ENCODE peak calls at places on chromosomes 16 and 17, in seven cellular contexts. L, M, N, F, V, A and K are unnamed samples.

GRCh38 chr17:17492562-17492961 is 3.6 kb downstream of the RASD1 start:
- DNase-seq in L (no peak), A (no peak), V (peak), F (no peak), N (no peak), M (no peak), K (peak)

GRCh38 chr17:31926100-31926729 is 10.6 kb upstream of the SUZ12 start:
- DNase-seq in L (no peak), V (no peak), M (no peak), N (no peak), F (no peak), A (no peak), K (no peak)

GRCh38 chr16:57884655-57885133 is 82.4 kb upstream of the KIFC3 start:
- DNase-seq in L (no peak), M (no peak), N (no peak), V (no peak), A (no peak), F (no peak), K (no peak)

GRCh38 chr16:70765491-70765890 is 35.5 kb downstream of the VAC14 start:
- DNase-seq in V (no peak), M (peak), N (no peak), A (no peak), F (no peak), L (no peak), K (no peak)

GRCh38 chr16:785563-786535 is 2.3 kb downstream of the RPUSD1 start:
- DNase-seq in M (peak), L (peak), V (peak), F (peak), A (peak), N (no peak), K (peak)

GRCh38 chr17:67528751-67529436 is 151.8 kb downstream of the PITPNC1 start:
- DNase-seq in A (peak), M (peak), F (peak), N (no peak), V (peak), L (no peak), K (peak)

GRCh38 chr16:48497932-48498760 is 111.8 kb downstream of the N4BP1 start:
- DNase-seq in A (no peak), M (peak), L (no peak), V (no peak), N (no peak), F (no peak), K (no peak)

GRCh38 chr17:39178516-39178915 is 12.6 kb upstream of the ARL5C start:
- DNase-seq in F (no peak), A (peak), M (no peak), V (no peak), L (no peak), N (no peak), K (no peak)

GRCh38 chr17:58232707-58233156 is 5.7 kb upstream of the LPO start:
- DNase-seq in V (no peak), N (no peak), M (no peak), F (no peak), L (no peak), A (peak), K (no peak)

GRCh38 chr16:51577621-51578303 is 426.7 kb upstream of the SALL1 start:
- DNase-seq in V (no peak), F (no peak), M (no peak), L (no peak), N (no peak), A (peak), K (no peak)

GRCh38 chr16:30491744-30492308 is 19.3 kb downstream of the ITGAL start:
- DNase-seq in V (no peak), F (no peak), M (no peak), A (peak), N (peak), L (no peak), K (no peak)